ENCODE peak calls at places on chromosome 6, in five cellular contexts. I, Y, M, B and G are unnamed samples.

GRCh38 chr6:128242765-128243403 is 277.5 kb downstream of the PTPRK start:
- DNase-seq in Y (peak; percentile 31), B (no peak), I (no peak), M (no peak), G (no peak)

GRCh38 chr6:156582509-156582992 is 194.6 kb upstream of the ARID1B start:
- DNase-seq in M (no peak), I (no peak), B (no peak), Y (no peak), G (no peak)

GRCh38 chr6:108689279-108690161 is 128.8 kb downstream of the FOXO3 start:
- DNase-seq in M (peak; percentile 57), I (no peak), B (peak; percentile 45), Y (no peak), G (no peak)

GRCh38 chr6:78947529-78947928 is 80.2 kb downstream of the IRAK1BP1 start:
- DNase-seq in Y (no peak), M (no peak), I (no peak), B (no peak), G (no peak)

GRCh38 chr6:88895911-88896310 is 67.5 kb downstream of the RNGTT start:
- DNase-seq in Y (no peak), I (no peak), M (no peak), B (no peak), G (no peak)

GRCh38 chr6:169176361-169176991 is 77.2 kb downstream of the THBS2 start:
- DNase-seq in Y (no peak), B (no peak), M (no peak), I (no peak), G (no peak)

GRCh38 chr6:80553071-80553740 is 446.7 kb downstream of the BCKDHB start:
- DNase-seq in I (no peak), M (no peak), Y (no peak), B (no peak), G (no peak)

GRCh38 chr6:7496266-7496875 is 45.1 kb upstream of the DSP start:
- DNase-seq in I (no peak), M (no peak), Y (no peak), B (no peak), G (no peak)

GRCh38 chr6:101722991-101723579 is 329.6 kb downstream of the GRIK2 start:
- DNase-seq in B (no peak), Y (no peak), I (no peak), M (no peak), G (no peak)

GRCh38 chr6:28134015-28134414 is 7.7 kb upstream of the ZKSCAN8 start:
- DNase-seq in B (no peak), Y (peak; percentile 59), M (peak; percentile 29), I (no peak), G (no peak)

GRCh38 chr6:71289802-71290175 is 1.2 kb downstream of the OGFRL1 start:
- DNase-seq in I (no peak), B (no peak), M (no peak), Y (no peak), G (no peak)

GRCh38 chr6:135358251-135358821 is 139.2 kb downstream of the AHI1 start:
- DNase-seq in B (no peak), I (no peak), Y (no peak), M (no peak), G (no peak)

GRCh38 chr6:29826271-29826670 is 1.4 kb upstream of the HLA-G start:
- DNase-seq in Y (no peak), I (no peak), B (no peak), M (no peak), G (no peak)

GRCh38 chr6:159473844-159474243 is 219.2 kb downstream of the SOD2 start:
- DNase-seq in M (no peak), B (no peak), I (no peak), Y (no peak), G (no peak)

GRCh38 chr6:69768664-69769063 is 28.1 kb downstream of the LMBRD1 start:
- DNase-seq in Y (no peak), I (no peak), M (no peak), B (no peak), G (no peak)

GRCh38 chr6:3001773-3002293 is 2.1 kb downstream of the NQO2 start:
- DNase-seq in M (peak; percentile 71), B (peak; percentile 69), Y (peak; percentile 85), I (no peak), G (no peak)

GRCh38 chr6:157169656-157170055 is 153.7 kb downstream of the TMEM242 start:
- DNase-seq in M (no peak), Y (no peak), B (no peak), I (no peak), G (no peak)

GRCh38 chr6:166760288-166760687 is 133.2 kb upstream of the RPS6KA2 start:
- DNase-seq in B (no peak), Y (no peak), M (no peak), I (no peak), G (no peak)

GRCh38 chr6:1636971-1637871 is 27.5 kb downstream of the FOXC1 start:
- DNase-seq in M (no peak), I (no peak), Y (no peak), B (no peak), G (no peak)

GRCh38 chr6:2081155-2082138 is 164.0 kb downstream of the GMDS start:
- DNase-seq in B (no peak), I (no peak), Y (no peak), M (no peak), G (peak; percentile 68)

GRCh38 chr6:44671333-44671732 is 283.8 kb downstream of the CDC5L start:
- DNase-seq in M (no peak), Y (no peak), I (no peak), B (no peak), G (no peak)

GRCh38 chr6:129351807-129352206 is 358.2 kb downstream of the ARHGAP18 start:
- DNase-seq in Y (no peak), I (no peak), B (no peak), M (no peak), G (no peak)

GRCh38 chr6:33426590-33427563 is 7.0 kb downstream of the SYNGAP1 start:
- DNase-seq in B (no peak), Y (no peak), M (no peak), I (no peak), G (no peak)

GRCh38 chr6:134882426-134883038 is 67.4 kb downstream of the ALDH8A1 start:
- DNase-seq in I (peak; percentile 29), Y (peak; percentile 43), M (peak; percentile 44), B (peak; percentile 35), G (no peak)

GRCh38 chr6:95293257-95293656 is 284.1 kb upstream of the MANEA start:
- DNase-seq in M (no peak), B (no peak), Y (no peak), I (no peak), G (no peak)

GRCh38 chr6:16276991-16277981 is 38.9 kb downstream of the GMPR start:
- DNase-seq in B (peak; percentile 93), I (peak; percentile 59), Y (peak; percentile 85), M (peak; percentile 83), G (no peak)

GRCh38 chr6:32432050-32432450 is 7.6 kb upstream of the HLA-DRA start:
- DNase-seq in B (no peak), Y (peak; percentile 27), I (no peak), M (peak; percentile 40), G (no peak)

GRCh38 chr6:52590634-52590985 is 13.8 kb upstream of the TRAM2 start:
- DNase-seq in Y (peak; percentile 52), B (no peak), I (no peak), M (no peak), G (no peak)

GRCh38 chr6:52588710-52589091 is 11.8 kb upstream of the TRAM2 start:
- DNase-seq in Y (no peak), M (no peak), I (no peak), B (no peak), G (no peak)

GRCh38 chr6:52587001-52587400 is 10.1 kb upstream of the TRAM2 start:
- DNase-seq in M (no peak), I (no peak), B (no peak), Y (no peak), G (no peak)

GRCh38 chr6:52591832-52592231 is 15.0 kb upstream of the TRAM2 start:
- DNase-seq in Y (no peak), M (no peak), I (no peak), B (no peak), G (no peak)

GRCh38 chr6:52588087-52588709 is 11.3 kb upstream of the TRAM2 start:
- DNase-seq in Y (no peak), I (no peak), M (no peak), B (no peak), G (no peak)
- TF ChIP-seq CEBPB in Y (no peak), I (no peak), M (no peak), B (no peak), G (no peak)

DNA sequence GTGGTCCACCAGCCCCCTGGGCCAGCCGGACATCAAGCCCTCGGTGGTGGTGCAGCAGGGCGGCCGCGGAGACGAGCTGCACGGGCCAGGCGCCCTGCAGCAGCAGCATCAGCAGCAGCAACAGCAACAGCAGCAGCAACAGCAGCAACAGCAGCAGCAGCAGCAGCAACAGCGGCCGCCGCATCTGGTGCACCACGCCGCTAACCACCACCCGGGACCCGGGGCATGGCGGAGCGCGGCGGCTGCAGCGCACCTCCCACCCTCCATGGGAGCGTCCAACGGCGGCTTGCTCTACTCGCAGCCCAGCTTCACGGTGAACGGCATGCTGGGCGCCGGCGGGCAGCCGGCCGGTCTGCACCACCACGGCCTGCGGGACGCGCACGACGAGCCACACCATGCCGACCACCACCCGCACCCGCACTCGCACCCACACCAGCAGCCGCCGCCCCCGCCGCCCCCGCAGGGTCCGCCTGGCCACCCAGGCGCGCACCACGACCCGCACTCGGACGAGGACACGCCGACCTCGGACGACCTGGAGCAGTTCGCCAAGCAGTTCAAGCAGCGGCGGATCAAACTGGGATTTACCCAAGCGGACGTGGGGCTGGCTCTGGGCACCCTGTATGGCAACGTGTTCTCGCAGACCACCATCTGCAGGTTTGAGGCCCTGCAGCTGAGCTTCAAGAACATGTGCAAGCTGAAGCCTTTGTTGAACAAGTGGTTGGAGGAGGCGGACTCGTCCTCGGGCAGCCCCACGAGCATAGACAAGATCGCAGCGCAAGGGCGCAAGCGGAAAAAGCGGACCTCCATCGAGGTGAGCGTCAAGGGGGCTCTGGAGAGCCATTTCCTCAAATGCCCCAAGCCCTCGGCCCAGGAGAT is 1.0 kb downstream of the POU3F2 start:
- DNase-seq in B (no peak), Y (no peak), M (no peak), I (no peak), G (no peak)
- TF ChIP-seq EZH2 in B (no peak), Y (no peak), M (no peak), I (peak; percentile 96), G (peak; percentile 17)

DNA sequence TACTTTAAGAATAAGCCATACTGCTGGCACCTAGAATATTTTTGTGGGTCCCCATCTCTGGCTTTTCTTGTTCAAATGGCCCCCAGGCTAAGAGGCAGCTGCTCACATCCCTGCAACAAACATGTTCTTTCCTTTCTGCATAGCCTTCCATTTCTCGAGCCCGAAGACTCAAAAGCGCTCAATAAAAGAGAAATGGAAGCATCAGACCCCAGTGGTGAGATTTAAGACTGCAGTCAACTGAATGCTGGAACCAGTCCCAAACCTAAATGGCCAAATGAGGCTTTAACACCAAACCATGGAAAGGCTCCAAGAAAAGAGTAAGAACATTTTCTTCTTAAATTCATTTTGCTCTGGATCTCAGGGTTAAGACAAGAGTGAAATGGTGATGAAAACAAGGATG is 122.1 kb upstream of the TRAF3IP2 start:
- DNase-seq in I (no peak), B (peak; percentile 29), M (peak; percentile 16), Y (no peak), G (no peak)
- TF ChIP-seq CEBPB in I (no peak), B (no peak), M (no peak), Y (no peak), G (no peak)

GRCh38 chr6:12185081-12185673 is 105.0 kb upstream of the EDN1 start:
- DNase-seq in B (no peak), Y (no peak), M (no peak), I (no peak), G (no peak)

GRCh38 chr6:12186543-12186942 is 103.6 kb upstream of the EDN1 start:
- DNase-seq in B (no peak), M (no peak), Y (no peak), I (no peak), G (no peak)

GRCh38 chr6:12189150-12189549 is 101.0 kb upstream of the EDN1 start:
- DNase-seq in B (no peak), M (no peak), Y (no peak), I (no peak), G (no peak)

GRCh38 chr6:12190252-12190651 is 99.9 kb upstream of the EDN1 start:
- DNase-seq in Y (no peak), I (no peak), M (no peak), B (no peak), G (no peak)
- TF ChIP-seq EZH2 in Y (no peak), I (no peak), M (no peak), B (no peak), G (no peak)